ENCODE peak calls at places on chromosomes 13 and 19, in five cellular contexts. L is A549, C is upper lobe of left lung, P is HepG2, X is GM12878. T is an unnamed sample.

GRCh38 chr19:8528500-8528899 is 14.5 kb upstream of the ZNF414 start:
- ATAC-seq in L (no peak), C (no peak), P (no peak), X (no peak), T (no peak)

GRCh38 chr19:39704181-39705044 is at the start of gene LGALS14:
- ATAC-seq in L (peak; percentile 46), C (no peak), P (no peak), X (peak; percentile 68), T (no peak)

GRCh38 chr13:62387642-62388041 is 972.0 kb upstream of the PCDH20 start:
- ATAC-seq in L (no peak), C (no peak), P (no peak), X (no peak), T (no peak)

GRCh38 chr19:2164020-2164988 is 571 bp downstream of the DOT1L start:
- ATAC-seq in L (no peak), C (peak; percentile 30), P (no peak), X (peak; percentile 0), T (peak; percentile 42)

GRCh38 chr19:46088101-46088500 is 36.4 kb downstream of the IGFL3 start:
- ATAC-seq in L (no peak), C (no peak), P (no peak), X (no peak), T (no peak)

GRCh38 chr19:55220525-55220924 is 8.0 kb downstream of the TMEM86B start:
- ATAC-seq in L (no peak), C (no peak), P (no peak), X (no peak), T (no peak)

GRCh38 chr19:1069009-1069779 is 2.2 kb downstream of the ARHGAP45 start:
- ATAC-seq in L (no peak), C (peak; percentile 70), P (no peak), X (peak; percentile 49), T (peak; percentile 34)

GRCh38 chr13:30043631-30043925 is 193.2 kb upstream of the UBL3 start:
- ATAC-seq in L (no peak), C (no peak), P (no peak), X (no peak), T (no peak)

GRCh38 chr19:17041994-17042393 is 15.4 kb upstream of the CPAMD8 start:
- ATAC-seq in L (no peak), C (peak; percentile 47), P (peak; percentile 19), X (no peak), T (no peak)

GRCh38 chr19:23917856-23918255 is 3.2 kb downstream of the ZNF726 start:
- ATAC-seq in L (no peak), C (no peak), P (no peak), X (no peak), T (no peak)

GRCh38 chr19:39405930-39406655 is 554 bp upstream of the ZFP36 start:
- ATAC-seq in L (no peak), C (peak; percentile 0), P (no peak), X (no peak), T (no peak)

GRCh38 chr19:17183271-17183757 is 31.8 kb upstream of the USE1 start:
- ATAC-seq in L (peak; percentile 51), C (peak; percentile 40), P (no peak), X (peak; percentile 69), T (no peak)

GRCh38 chr19:22515435-22515834 is 93.3 kb upstream of the ZNF98 start:
- ATAC-seq in L (no peak), C (no peak), P (no peak), X (no peak), T (no peak)

GRCh38 chr19:2054763-2055162 is 3.7 kb upstream of the MKNK2 start:
- ATAC-seq in L (no peak), C (no peak), P (no peak), X (peak; percentile 11), T (no peak)

GRCh38 chr13:46158983-46159382 is 23.0 kb downstream of the LCP1 start:
- ATAC-seq in L (no peak), C (no peak), P (no peak), X (no peak), T (no peak)

GRCh38 chr13:50685491-50685890 is 158.0 kb downstream of the DLEU7 start:
- ATAC-seq in L (no peak), C (no peak), P (no peak), X (peak; percentile 58), T (no peak)

GRCh38 chr19:13128583-13128982 is 10.5 kb downstream of the NACC1 start:
- ATAC-seq in L (peak; percentile 47), C (no peak), P (peak; percentile 96), X (no peak), T (no peak)

GRCh38 chr13:46401432-46401831 is 14.4 kb upstream of the RUBCNL start:
- ATAC-seq in L (no peak), C (no peak), P (no peak), X (peak; percentile 62), T (no peak)

GRCh38 chr13:101393140-101393539 is 23.2 kb downstream of the NALCN start:
- ATAC-seq in L (no peak), C (no peak), P (no peak), X (no peak), T (no peak)

GRCh38 chr13:81048026-81048461 is 707.1 kb upstream of the SPRY2 start:
- ATAC-seq in L (no peak), C (no peak), P (no peak), X (peak; percentile 97), T (no peak)

GRCh38 chr19:38496603-38497487 is 63.4 kb downstream of the RYR1 start:
- ATAC-seq in L (no peak), C (no peak), P (peak; percentile 21), X (no peak), T (no peak)

GRCh38 chr19:49243129-49243528 is 81.9 kb downstream of the SLC6A16 start:
- ATAC-seq in L (no peak), C (no peak), P (no peak), X (no peak), T (no peak)

GRCh38 chr19:44930088-44930487 is 11.9 kb upstream of the APOC4 start:
- ATAC-seq in L (no peak), C (no peak), P (no peak), X (no peak), T (no peak)

GRCh38 chr19:55654323-55654832 is 457 bp upstream of the U2AF2 start:
- ATAC-seq in L (peak; percentile 85), C (peak; percentile 91), P (peak; percentile 85), X (peak; percentile 83), T (peak; percentile 81)

GRCh38 chr19:8500158-8500557 is 2.3 kb downstream of the PRAM1 start:
- ATAC-seq in L (no peak), C (peak; percentile 33), P (peak; percentile 27), X (no peak), T (no peak)

GRCh38 chr19:28615966-28616365 is 597.0 kb downstream of the UQCRFS1 start:
- ATAC-seq in L (no peak), C (no peak), P (no peak), X (no peak), T (no peak)

GRCh38 chr13:105820415-105820814 is 715.0 kb downstream of the EFNB2 start:
- ATAC-seq in L (no peak), C (no peak), P (no peak), X (no peak), T (no peak)

GRCh38 chr13:113121183-113121927 is 1.2 kb upstream of the F10 start:
- ATAC-seq in L (no peak), C (no peak), P (no peak), X (no peak), T (no peak)

GRCh38 chr13:113124211-113125025 is 1.8 kb downstream of the F10 start:
- ATAC-seq in L (no peak), C (no peak), P (no peak), X (no peak), T (no peak)

GRCh38 chr13:113121928-113122420 is 625 bp upstream of the F10 start:
- ATAC-seq in L (no peak), C (peak; percentile 32), P (peak; percentile 4), X (no peak), T (peak; percentile 18)

GRCh38 chr13:113122571-113123225 is at the start of gene F10:
- ATAC-seq in L (peak; percentile 79), C (peak; percentile 87), P (peak; percentile 93), X (no peak), T (peak; percentile 88)

GRCh38 chr13:113123226-113124150 is 889 bp downstream of the F10 start:
- ATAC-seq in L (peak; percentile 74), C (peak; percentile 47), P (peak; percentile 52), X (no peak), T (no peak)
- H3K4me3 ChIP-seq in L (no peak overlapping the region), C (peak overlapping the region; percentile 23), P (peak overlapping the region; percentile 70), X (no peak overlapping the region), T (no peak overlapping the region)

GRCh38 chr19:5790573-5791520 is at the start of gene DUS3L:
- ATAC-seq in L (peak; percentile 96), C (peak; percentile 97), P (peak; percentile 97), X (peak; percentile 99), T (peak; percentile 97)
- TF ChIP-seq EP300 in L (no peak), C (no peak), P (peak; percentile 58), X (no peak), T (no peak)

DNA sequence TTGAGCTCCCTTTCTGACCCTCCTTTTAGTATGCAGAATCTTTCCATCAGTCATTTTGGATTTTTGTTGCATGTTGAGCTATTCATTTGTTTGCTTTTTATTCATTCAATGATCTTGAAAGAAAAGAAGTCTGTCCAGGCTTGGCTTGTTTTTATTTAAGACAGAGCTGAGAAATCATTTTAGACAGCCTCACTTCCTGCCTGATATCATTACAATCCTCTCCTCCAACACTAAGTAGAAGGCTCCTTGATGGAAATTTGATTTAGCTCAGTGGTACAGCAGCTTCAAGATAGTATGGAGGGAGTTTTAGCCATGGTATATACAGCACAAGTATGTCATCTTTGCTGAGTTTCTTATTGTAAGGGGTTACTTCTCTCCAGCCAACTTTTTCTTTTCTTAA is 28.4 kb downstream of the MBNL2 start:
- ATAC-seq in L (peak; percentile 38), C (no peak), P (no peak), X (no peak), T (no peak)
- H3K4me3 ChIP-seq in L (no peak overlapping the region), C (no peak overlapping the region), P (no peak overlapping the region), X (no peak overlapping the region), T (no peak overlapping the region)

GRCh38 chr13:113861433-113862030 is 2.3 kb downstream of the GAS6 start:
- ATAC-seq in L (no peak), C (no peak), P (no peak), X (no peak), T (no peak)

GRCh38 chr13:113864303-113864890 is 521 bp upstream of the GAS6 start:
- ATAC-seq in L (no peak), C (no peak), P (no peak), X (no peak), T (no peak)

GRCh38 chr13:113863511-113864302 is at the start of gene GAS6:
- ATAC-seq in L (peak; percentile 76), C (peak; percentile 73), P (peak; percentile 22), X (no peak), T (peak; percentile 74)

GRCh38 chr13:113862191-113862765 is 1.6 kb downstream of the GAS6 start:
- ATAC-seq in L (no peak), C (no peak), P (no peak), X (no peak), T (peak; percentile 11)

DNA sequence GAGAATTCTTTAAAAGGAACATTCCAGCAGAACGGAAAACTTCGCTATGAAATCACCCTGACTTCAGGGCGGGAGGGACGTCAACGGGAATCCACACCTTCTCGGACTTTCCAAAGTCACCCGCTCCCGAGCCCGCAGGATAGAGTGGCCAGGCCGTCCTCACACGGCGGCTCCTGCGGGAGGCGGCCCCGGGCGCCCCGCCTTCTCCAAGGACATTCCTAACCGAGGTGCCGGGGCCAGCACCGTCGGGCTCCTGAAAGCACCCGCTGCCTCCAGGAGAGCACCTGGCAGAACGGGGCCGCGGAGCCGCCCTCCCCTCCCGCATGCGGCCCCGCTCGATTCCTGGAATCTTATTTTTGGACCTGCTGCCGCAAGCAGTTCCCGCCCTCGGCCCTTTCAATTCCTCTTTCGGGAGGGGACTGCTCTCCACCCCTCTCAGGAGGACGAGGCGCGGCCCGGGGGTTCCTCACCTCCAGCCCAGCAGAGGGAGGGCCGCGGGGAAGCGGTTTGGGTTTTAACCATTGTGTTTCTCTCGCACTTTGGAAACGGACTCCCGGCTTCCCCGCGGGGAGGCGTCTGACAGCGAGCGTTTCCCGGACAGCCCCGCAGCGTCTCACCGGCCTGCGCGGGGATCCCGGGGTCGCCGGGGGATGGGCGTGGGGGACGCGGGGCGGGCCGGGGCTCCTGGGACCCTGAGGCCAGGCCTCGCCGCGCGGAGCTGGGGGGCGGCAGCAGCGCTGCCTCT is 938 bp downstream of the GAS6 start:
- ATAC-seq in L (peak; percentile 64), C (peak; percentile 69), P (no peak), X (peak; percentile 57), T (peak; percentile 34)
- TF ChIP-seq EP300 in L (no peak), C (no peak), P (no peak), X (no peak), T (no peak)